ENCODE peak calls at places on chromosomes 7 and 10, in eight cellular contexts. U, Y, J, B, S, R, M and O are unnamed samples.
A peak's percentile ranks its signal among the peaks of the same experiment; 100 is the strongest.

GRCh38 chr7:26105206-26105605 is 46.8 kb upstream of the NFE2L3 start:
- DNase-seq in U (no peak), Y (no peak), J (no peak), B (no peak), S (no peak), R (no peak), M (no peak), O (no peak)

GRCh38 chr7:1059200-1060091 is 15.1 kb downstream of the GPR146 start:
- DNase-seq in U (no peak), Y (peak; percentile 88), J (no peak), B (no peak), S (no peak), R (no peak), M (peak; percentile 43), O (no peak)

GRCh38 chr10:102501201-102502028 is 1.1 kb downstream of the ACTR1A start:
- DNase-seq in U (no peak), Y (no peak), J (no peak), B (no peak), S (no peak), R (no peak), M (peak; percentile 41), O (no peak)

GRCh38 chr7:79984210-79984609 is 150.4 kb upstream of the GNAI1 start:
- DNase-seq in U (no peak), Y (no peak), J (no peak), B (no peak), S (no peak), R (no peak), M (peak; percentile 82), O (no peak)

GRCh38 chr10:7819126-7819470 is 793 bp downstream of the TAF3 start:
- DNase-seq in U (peak; percentile 26), Y (peak; percentile 20), J (peak; percentile 4), B (peak; percentile 85), S (no peak), R (no peak), M (peak; percentile 63), O (peak; percentile 62)

GRCh38 chr7:112449353-112449752 is 907 bp upstream of the IFRD1 start:
- DNase-seq in U (peak; percentile 78), Y (no peak), J (no peak), B (no peak), S (peak; percentile 26), R (no peak), M (peak; percentile 52), O (no peak)

GRCh38 chr10:116779076-116779687 is 36.8 kb upstream of the HSPA12A start:
- DNase-seq in U (no peak), Y (no peak), J (no peak), B (no peak), S (no peak), R (no peak), M (no peak), O (no peak)

GRCh38 chr7:28575241-28575643 is 162.9 kb downstream of the CREB5 start:
- DNase-seq in U (peak; percentile 20), Y (no peak), J (no peak), B (no peak), S (no peak), R (no peak), M (no peak), O (no peak)

GRCh38 chr7:55887786-55888185 is 530 bp downstream of the ZNF713 start:
- DNase-seq in U (no peak), Y (peak; percentile 37), J (no peak), B (no peak), S (no peak), R (no peak), M (no peak), O (no peak)

GRCh38 chr7:128041203-128041602 is 10.0 kb upstream of the LRRC4 start:
- DNase-seq in U (peak; percentile 64), Y (no peak), J (no peak), B (no peak), S (no peak), R (no peak), M (peak; percentile 78), O (no peak)

GRCh38 chr7:140219672-140220520 is 43.1 kb upstream of the KDM7A start:
- DNase-seq in U (no peak), Y (no peak), J (no peak), B (no peak), S (no peak), R (no peak), M (no peak), O (no peak)

GRCh38 chr7:123621707-123622106 is 20.1 kb downstream of the ASB15 start:
- DNase-seq in U (no peak), Y (no peak), J (no peak), B (no peak), S (no peak), R (no peak), M (no peak), O (no peak)

GRCh38 chr7:81803267-81803666 is 33.4 kb upstream of the HGF start:
- DNase-seq in U (no peak), Y (no peak), J (no peak), B (no peak), S (no peak), R (no peak), M (no peak), O (no peak)

GRCh38 chr7:133051066-133051465 is 30.8 kb downstream of the CHCHD3 start:
- DNase-seq in U (no peak), Y (no peak), J (no peak), B (no peak), S (no peak), R (no peak), M (peak; percentile 38), O (no peak)

GRCh38 chr10:63407136-63407662 is 58.6 kb downstream of the JMJD1C start:
- DNase-seq in U (no peak), Y (no peak), J (no peak), B (no peak), S (no peak), R (no peak), M (no peak), O (no peak)

GRCh38 chr7:131629203-131629871 is 72.9 kb upstream of the PODXL start:
- DNase-seq in U (peak; percentile 70), Y (no peak), J (no peak), B (peak; percentile 59), S (no peak), R (no peak), M (peak; percentile 68), O (no peak)

GRCh38 chr10:119466076-119466475 is 76.4 kb downstream of the RGS10 start:
- DNase-seq in U (no peak), Y (no peak), J (no peak), B (peak; percentile 48), S (no peak), R (no peak), M (no peak), O (no peak)

GRCh38 chr10:11586170-11586569 is 25.3 kb downstream of the USP6NL start:
- DNase-seq in U (no peak), Y (no peak), J (no peak), B (no peak), S (no peak), R (no peak), M (peak; percentile 48), O (no peak)

GRCh38 chr7:134784251-134785049 is 5.0 kb downstream of the CALD1 start:
- DNase-seq in U (no peak), Y (no peak), J (no peak), B (no peak), S (no peak), R (no peak), M (no peak), O (no peak)